ENCODE peak calls at places on chromosome X, in five cellular contexts. L, K, J, O and U are unnamed samples.

GRCh38 chrX:129980043-129980442 is 2.4 kb upstream of the BCORL1 start:
- DNase-seq in L (no peak), K (peak), J (peak), O (no peak), U (no peak)

GRCh38 chrX:18890724-18891560 is 93.0 kb downstream of the PHKA2 start:
- DNase-seq in L (no peak), K (no peak), J (no peak), O (no peak), U (no peak)

GRCh38 chrX:74179071-74179470 is 124.9 kb upstream of the ZCCHC13 start:
- DNase-seq in L (peak), K (no peak), J (no peak), O (no peak), U (no peak)

GRCh38 chrX:47690175-47690574 is 31.2 kb upstream of the UXT start:
- DNase-seq in L (no peak), K (no peak), J (no peak), O (no peak), U (no peak)

GRCh38 chrX:72084114-72084513 is 47.6 kb downstream of the RTL5 start:
- DNase-seq in L (no peak), K (no peak), J (peak), O (no peak), U (no peak)

GRCh38 chrX:101658661-101659477 is 781 bp downstream of the ARMCX2 start:
- DNase-seq in L (no peak), K (peak), J (peak), O (peak), U (no peak)

GRCh38 chrX:22085969-22086368 is 53.8 kb downstream of the PHEX start:
- DNase-seq in L (no peak), K (no peak), J (no peak), O (no peak), U (no peak)

GRCh38 chrX:6909396-6909795 is 238.1 kb upstream of the STS start:
- DNase-seq in L (no peak), K (no peak), J (no peak), O (no peak), U (no peak)

GRCh38 chrX:65677954-65678469 is 10.6 kb downstream of the MSN start:
- DNase-seq in L (no peak), K (no peak), J (no peak), O (no peak), U (no peak)

GRCh38 chrX:8404958-8405357 is 59.7 kb upstream of the VCX3B start:
- DNase-seq in L (no peak), K (no peak), J (no peak), O (no peak), U (no peak)

GRCh38 chrX:88438209-88438608 is 308.8 kb upstream of the CPXCR1 start:
- DNase-seq in L (no peak), K (no peak), J (no peak), O (no peak), U (no peak)

GRCh38 chrX:53227224-53227765 is 2.3 kb upstream of the KDM5C start:
- DNase-seq in L (no peak), K (no peak), J (no peak), O (no peak), U (peak)

GRCh38 chrX:27085346-27085745 is 377.8 kb downstream of the PPP4R3C start:
- DNase-seq in L (no peak), K (no peak), J (no peak), O (no peak), U (no peak)

GRCh38 chrX:136115124-136115908 is 32.0 kb upstream of the FHL1 start:
- DNase-seq in L (no peak), K (no peak), J (no peak), O (no peak), U (no peak)
- TF ChIP-seq GABPA in L (no peak), K (no peak), J (no peak), O (no peak), U (no peak)

DNA sequence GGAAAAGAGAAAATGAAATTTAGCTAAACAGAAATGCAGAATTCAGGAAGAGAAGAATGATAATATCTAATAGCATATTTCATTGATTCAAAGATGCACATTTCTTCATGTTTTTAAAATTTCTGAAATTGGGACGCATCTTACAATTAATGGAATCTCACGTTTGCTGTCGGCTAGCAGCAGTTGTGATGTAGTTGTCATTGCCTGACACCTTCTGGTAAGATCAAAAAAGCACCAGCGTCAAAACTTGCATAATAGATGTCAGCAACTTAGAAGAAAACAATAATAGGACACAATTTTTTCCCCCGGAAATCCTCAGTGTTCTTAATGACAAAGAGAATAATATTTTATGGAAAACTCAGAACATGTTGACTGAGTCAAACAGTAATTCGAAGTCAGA is 29.8 kb upstream of the SLC7A3 start:
- DNase-seq in L (no peak), K (no peak), J (no peak), O (no peak), U (no peak)
- TF ChIP-seq CTCF in L (peak), K (no peak), J (peak), O (no peak), U (no peak)

GRCh38 chrX:140712413-140713173 is 3.0 kb downstream of the LINC00632 start:
- DNase-seq in L (no peak), K (peak), J (peak), O (no peak), U (no peak)
- TF ChIP-seq GABPA in L (no peak), K (no peak), J (no peak), O (no peak), U (no peak)

GRCh38 chrX:51614353-51614752 is 4.4 kb downstream of the CENPVL3 start:
- DNase-seq in L (peak), K (peak), J (peak), O (peak), U (no peak)
- TF ChIP-seq CTCF in L (peak), K (no peak), J (peak), O (peak), U (peak)

DNA sequence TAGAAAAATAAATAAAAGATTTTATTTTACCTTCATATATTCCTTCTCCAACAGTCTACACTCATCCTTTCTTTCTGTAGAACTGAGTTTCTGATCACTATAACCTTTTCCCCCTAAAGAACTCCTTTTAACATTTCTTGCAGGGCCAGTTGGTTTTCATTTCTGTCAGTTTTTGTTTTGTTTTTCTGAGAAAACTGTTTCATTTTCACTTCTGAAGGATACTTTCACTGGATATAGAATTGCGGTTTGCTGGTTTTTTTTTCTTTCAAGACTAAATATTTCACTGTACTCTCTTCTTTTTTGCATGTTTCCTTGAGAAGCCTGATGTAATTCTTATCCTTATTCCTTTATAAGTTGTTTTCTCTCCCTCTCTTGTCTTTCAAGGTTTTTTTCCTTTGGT is 90.4 kb upstream of the EOLA2 start:
- DNase-seq in L (no peak), K (no peak), J (no peak), O (no peak), U (no peak)
- TF ChIP-seq GABPA in L (no peak), K (no peak), J (no peak), O (no peak), U (no peak)

DNA sequence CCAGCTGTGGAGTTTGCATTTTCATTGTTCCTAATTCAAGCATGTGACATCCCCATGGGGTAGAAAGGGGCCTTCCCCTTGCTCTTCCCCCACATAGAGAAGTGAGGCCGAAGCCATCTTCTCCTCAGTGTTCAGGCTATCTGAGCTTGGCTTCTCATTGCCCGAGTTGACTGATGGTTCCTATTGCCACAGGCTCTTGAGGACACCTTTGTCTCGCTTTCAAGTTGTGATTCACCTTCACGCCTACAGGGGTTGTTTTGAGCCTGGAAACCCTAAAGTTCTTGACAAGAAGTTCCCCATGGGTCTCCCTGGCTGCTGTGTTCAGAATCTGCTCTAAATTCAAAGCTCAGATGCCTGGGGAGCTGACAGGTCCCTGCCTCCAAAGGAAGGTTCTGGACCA is 24.9 kb downstream of the CCNQ start:
- DNase-seq in L (no peak), K (no peak), J (no peak), O (peak), U (peak)
- TF ChIP-seq CTCF in L (no peak), K (no peak), J (no peak), O (peak), U (no peak)

GRCh38 chrX:104335765-104336164 is 81.0 kb upstream of the ESX1 start:
- DNase-seq in L (no peak), K (no peak), J (no peak), O (no peak), U (no peak)
- TF ChIP-seq GABPA in L (no peak), K (no peak), J (no peak), O (no peak), U (no peak)

GRCh38 chrX:3550160-3550765 is 163.2 kb downstream of the PRKX start:
- DNase-seq in L (no peak), K (peak), J (no peak), O (peak), U (no peak)

GRCh38 chrX:3545901-3546300 is 167.5 kb downstream of the PRKX start:
- DNase-seq in L (no peak), K (no peak), J (no peak), O (no peak), U (no peak)

GRCh38 chrX:3550871-3551270 is 162.6 kb downstream of the PRKX start:
- DNase-seq in L (no peak), K (no peak), J (no peak), O (no peak), U (no peak)

GRCh38 chrX:3549442-3549875 is 164.0 kb downstream of the PRKX start:
- DNase-seq in L (no peak), K (no peak), J (peak), O (no peak), U (no peak)

GRCh38 chrX:3548743-3549441 is 164.6 kb downstream of the PRKX start:
- DNase-seq in L (peak), K (no peak), J (peak), O (no peak), U (no peak)
- TF ChIP-seq CTCF in L (peak), K (no peak), J (peak), O (no peak), U (no peak)

GRCh38 chrX:120790118-120790517 is 85.5 kb downstream of the CT47B1 start:
- DNase-seq in L (peak), K (no peak), J (peak), O (peak), U (peak)
- TF ChIP-seq GABPA in L (no peak), K (no peak), J (no peak), O (no peak), U (no peak)

GRCh38 chrX:70096052-70096451 is 33.8 kb downstream of the OTUD6A start:
- DNase-seq in L (peak), K (no peak), J (no peak), O (peak), U (no peak)
- TF ChIP-seq CTCF in L (peak), K (peak), J (peak), O (peak), U (no peak)